ENCODE peak calls at places on chromosomes 6 and 20, in eight cellular contexts. X is tibial nerve; N is Peyer's patch; J is cardiac muscle cell; O is GM23338; U is CD4-positive, alpha-beta T cell; L is AG09319; W is lower leg skin. S is an unnamed sample.

GRCh38 chr6:30163918-30164654 is 740 bp downstream of the TRIM15 start:
- DNase-seq in N (no peak), J (no peak), X (no peak), W (no peak), O (no peak), L (no peak), U (no peak), S (no peak)

GRCh38 chr6:143762126-143762525 is 81.0 kb upstream of the LTV1 start:
- DNase-seq in L (no peak), O (no peak), J (no peak), W (no peak), N (no peak), X (no peak), U (no peak), S (no peak)

GRCh38 chr6:109236140-109237081 is 141.1 kb downstream of the CEP57L1 start:
- DNase-seq in J (peak; percentile 80), N (peak; percentile 79), W (no peak), U (no peak), X (no peak), L (no peak), O (peak; percentile 91), S (no peak)

GRCh38 chr6:27303613-27304272 is 8.3 kb downstream of the POM121L2 start:
- DNase-seq in O (peak; percentile 64), J (no peak), U (no peak), X (no peak), W (no peak), N (no peak), L (no peak), S (no peak)

GRCh38 chr6:161068296-161068695 is 76.7 kb downstream of the MAP3K4 start:
- DNase-seq in U (no peak), X (no peak), N (no peak), O (no peak), L (no peak), J (no peak), W (no peak), S (no peak)

GRCh38 chr20:50588034-50588736 is 78.0 kb downstream of the PTPN1 start:
- DNase-seq in N (peak; percentile 86), W (no peak), U (peak; percentile 64), X (peak; percentile 38), O (peak; percentile 88), L (no peak), J (peak; percentile 70), S (peak; percentile 53)

GRCh38 chr20:37886851-37887297 is 16.1 kb upstream of the VSTM2L start:
- DNase-seq in N (no peak), J (no peak), U (no peak), W (no peak), X (no peak), L (no peak), O (no peak), S (no peak)

GRCh38 chr6:148457137-148457842 is 114.7 kb downstream of the SASH1 start:
- DNase-seq in U (no peak), O (no peak), N (no peak), L (no peak), W (no peak), J (no peak), X (no peak), S (no peak)

GRCh38 chr6:34510299-34510698 is 44.4 kb downstream of the PACSIN1 start:
- DNase-seq in W (no peak), U (no peak), X (no peak), J (no peak), O (no peak), N (no peak), L (no peak), S (no peak)

GRCh38 chr6:169543704-169544103 is 158.1 kb downstream of the WDR27 start:
- DNase-seq in L (no peak), X (no peak), N (no peak), U (no peak), O (no peak), J (no peak), W (no peak), S (no peak)

GRCh38 chr6:53986721-53987526 is 124.3 kb upstream of the MLIP start:
- DNase-seq in J (peak; percentile 18), N (no peak), U (no peak), W (no peak), L (peak; percentile 8), O (peak; percentile 13), X (no peak), S (no peak)

GRCh38 chr20:61387204-61387958 is 135.3 kb downstream of the CDH4 start:
- DNase-seq in N (no peak), W (no peak), U (no peak), X (no peak), O (peak; percentile 65), J (peak; percentile 42), L (peak; percentile 15), S (peak; percentile 49)

GRCh38 chr6:32718879-32719278 is 22.3 kb upstream of the HLA-DQA2 start:
- DNase-seq in O (no peak), L (no peak), X (no peak), N (no peak), W (no peak), U (no peak), J (no peak), S (no peak)

GRCh38 chr6:12324741-12325140 is 34.6 kb downstream of the EDN1 start:
- DNase-seq in N (no peak), L (no peak), X (no peak), W (no peak), U (no peak), O (peak; percentile 32), J (no peak), S (no peak)

GRCh38 chr6:165557674-165558073 is 105.4 kb downstream of the PDE10A start:
- DNase-seq in L (no peak), X (no peak), U (no peak), J (no peak), W (no peak), O (no peak), N (no peak), S (no peak)

GRCh38 chr6:43076093-43076927 is at the start of gene PTK7:
- DNase-seq in N (no peak), X (no peak), L (no peak), J (peak; percentile 92), O (peak; percentile 97), U (no peak), W (no peak), S (peak; percentile 89)

GRCh38 chr6:5712349-5713215 is 294.1 kb downstream of the NRN1 start:
- DNase-seq in N (no peak), J (no peak), U (no peak), O (peak; percentile 43), L (no peak), X (no peak), W (no peak), S (no peak)

GRCh38 chr20:6562111-6562510 is 205.4 kb upstream of the BMP2 start:
- DNase-seq in L (no peak), N (no peak), O (no peak), W (no peak), U (no peak), J (no peak), X (no peak), S (no peak)

GRCh38 chr6:154367839-154368695 is 11.5 kb upstream of the IPCEF1 start:
- DNase-seq in N (no peak), U (no peak), J (no peak), W (no peak), O (no peak), L (no peak), X (no peak), S (no peak)

GRCh38 chr6:168200571-168201134 is 118.9 kb downstream of the DACT2 start:
- DNase-seq in N (peak; percentile 53), O (no peak), L (no peak), X (peak; percentile 5), J (no peak), W (peak; percentile 46), U (no peak), S (no peak)

GRCh38 chr6:143015300-143015706 is 45.4 kb upstream of the AIG1 start:
- DNase-seq in L (no peak), U (no peak), J (no peak), O (no peak), N (no peak), X (no peak), W (no peak), S (no peak)

DNA sequence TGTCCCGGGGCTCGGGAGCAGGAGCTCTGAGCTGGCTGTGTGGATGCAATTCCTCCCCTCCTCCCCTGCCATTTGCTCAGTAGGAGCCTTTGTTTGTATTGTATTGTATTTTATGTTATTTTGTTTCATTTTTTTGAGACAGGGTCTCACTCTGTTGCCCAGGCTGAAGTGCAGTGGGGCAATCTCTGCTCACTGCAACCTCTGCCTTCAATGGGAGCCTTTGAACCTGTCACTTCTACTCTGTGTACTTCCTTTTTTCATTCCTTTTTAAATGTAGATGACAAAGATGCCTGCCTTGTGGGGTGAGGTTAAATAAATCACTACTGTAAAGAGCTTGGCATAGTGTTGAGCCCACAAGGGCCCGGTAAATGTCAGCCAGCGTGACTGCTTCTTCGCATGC is 70.6 kb downstream of the DCDC2 start:
- DNase-seq in N (no peak), J (no peak), L (no peak), W (no peak), X (no peak), U (no peak), O (no peak), S (no peak)
- TF ChIP-seq CTCF in N (no peak), J (no peak), L (no peak), W (no peak), X (no peak), U (no peak), O (no peak), S (no peak)

GRCh38 chr6:153301602-153302001 is 170.5 kb upstream of the RGS17 start:
- DNase-seq in X (no peak), U (no peak), L (no peak), N (no peak), O (peak; percentile 64), J (no peak), W (no peak), S (no peak)
- TF ChIP-seq CTCF in X (no peak), U (no peak), L (no peak), N (no peak), O (no peak), J (no peak), W (no peak), S (no peak)

GRCh38 chr20:4449977-4450715 is 271.6 kb upstream of the PRND start:
- DNase-seq in W (no peak), O (peak; percentile 25), N (no peak), U (no peak), X (no peak), J (peak; percentile 67), L (no peak), S (no peak)
- TF ChIP-seq CTCF in W (no peak), O (no peak), N (no peak), U (no peak), X (no peak), J (peak; percentile 37), L (peak; percentile 15), S (no peak)

GRCh38 chr6:158958504-158959386 is 41.3 kb downstream of the RSPH3 start:
- DNase-seq in W (no peak), X (no peak), O (no peak), L (no peak), N (peak; percentile 68), U (no peak), J (no peak), S (no peak)
- TF ChIP-seq CTCF in W (no peak), X (no peak), O (peak; percentile 14), L (no peak), N (no peak), U (peak; percentile 5), J (no peak), S (no peak)

S was measured in mesothelial cell of epicardium.